ENCODE peak calls at places on chromosome 18, in five cellular contexts. B, V, Z, I and U are unnamed samples.

GRCh38 chr18:46282177-46282570 is 178.0 kb downstream of the HAUS1 start:
- DNase-seq in B (no peak), V (no peak), Z (no peak), I (no peak), U (no peak)

GRCh38 chr18:30985753-30986152 is 56.8 kb downstream of the DSC3 start:
- DNase-seq in B (no peak), V (no peak), Z (no peak), I (no peak), U (no peak)

GRCh38 chr18:44198296-44199284 is 482.1 kb upstream of the SETBP1 start:
- DNase-seq in B (no peak), V (no peak), Z (no peak), I (no peak), U (no peak)

GRCh38 chr18:10713400-10713799 is 187.6 kb downstream of the NAPG start:
- DNase-seq in B (no peak), V (no peak), Z (no peak), I (no peak), U (no peak)

GRCh38 chr18:55413474-55413873 is 174.5 kb downstream of the TCF4 start:
- DNase-seq in B (no peak), V (no peak), Z (no peak), I (no peak), U (no peak)

GRCh38 chr18:49690307-49690706 is 123.0 kb downstream of the ACAA2 start:
- DNase-seq in B (no peak), V (peak), Z (no peak), I (no peak), U (no peak)

GRCh38 chr18:12327510-12328178 is 19.6 kb downstream of the TUBB6 start:
- DNase-seq in B (peak), V (peak), Z (no peak), I (peak), U (peak)

GRCh38 chr18:39341106-39341505 is 1775.5 kb upstream of the CELF4 start:
- DNase-seq in B (no peak), V (no peak), Z (no peak), I (no peak), U (no peak)

GRCh38 chr18:54444309-54444914 is 86.7 kb downstream of the C18orf54 start:
- DNase-seq in B (peak), V (peak), Z (peak), I (no peak), U (no peak)

GRCh38 chr18:36446059-36446458 is 148.5 kb downstream of the FHOD3 start:
- DNase-seq in B (no peak), V (no peak), Z (no peak), I (no peak), U (no peak)

GRCh38 chr18:77088977-77089795 is 43.4 kb downstream of the MBP start:
- DNase-seq in B (no peak), V (no peak), Z (no peak), I (no peak), U (peak)

GRCh38 chr18:29605365-29605764 is 1428.4 kb upstream of the CDH2 start:
- DNase-seq in B (no peak), V (no peak), Z (no peak), I (no peak), U (no peak)

GRCh38 chr18:26780520-26781325 is 84.8 kb downstream of the AQP4 start:
- DNase-seq in B (no peak), V (no peak), Z (no peak), I (no peak), U (no peak)

GRCh38 chr18:13216732-13217465 is 1.7 kb upstream of the LDLRAD4 start:
- DNase-seq in B (peak), V (no peak), Z (peak), I (no peak), U (peak)

GRCh38 chr18:3330622-3331021 is 68.7 kb downstream of the MYL12B start:
- DNase-seq in B (no peak), V (no peak), Z (no peak), I (no peak), U (no peak)

GRCh38 chr18:2680216-2680792 is 24.8 kb downstream of the SMCHD1 start:
- DNase-seq in B (no peak), V (no peak), Z (no peak), I (no peak), U (no peak)

GRCh38 chr18:46958209-46958608 is 40.8 kb downstream of the KATNAL2 start:
- DNase-seq in B (no peak), V (no peak), Z (no peak), I (no peak), U (no peak)

GRCh38 chr18:39799010-39799409 is 2156.0 kb upstream of the PIK3C3 start:
- DNase-seq in B (no peak), V (peak), Z (no peak), I (no peak), U (no peak)

GRCh38 chr18:2442726-2443275 is 128.5 kb downstream of the METTL4 start:
- DNase-seq in B (no peak), V (peak), Z (no peak), I (no peak), U (no peak)

GRCh38 chr18:73842795-73843394 is 304.7 kb downstream of the FBXO15 start:
- DNase-seq in B (peak), V (peak), Z (no peak), I (no peak), U (no peak)

GRCh38 chr18:77671456-77672167 is 422.0 kb downstream of the GALR1 start:
- DNase-seq in B (peak), V (no peak), Z (no peak), I (no peak), U (no peak)

GRCh38 chr18:23106575-23106974 is 28.7 kb upstream of the CABLES1 start:
- DNase-seq in B (peak), V (peak), Z (no peak), I (no peak), U (no peak)

GRCh38 chr18:59963229-59963628 is 63.4 kb downstream of the PMAIP1 start:
- DNase-seq in B (no peak), V (no peak), Z (no peak), I (no peak), U (no peak)

GRCh38 chr18:80108122-80108536 is 933 bp upstream of the ADNP2 start:
- DNase-seq in B (no peak), V (no peak), Z (no peak), I (no peak), U (no peak)

GRCh38 chr18:8791171-8791651 is 85.9 kb downstream of the MTCL1 start:
- DNase-seq in B (no peak), V (no peak), Z (no peak), I (no peak), U (no peak)

GRCh38 chr18:12278765-12279682 is 24.9 kb downstream of the CIDEA start:
- DNase-seq in B (peak), V (peak), Z (peak), I (peak), U (peak)

GRCh38 chr18:74935411-74935810 is 273.5 kb downstream of the PTGR3 start:
- DNase-seq in B (no peak), V (no peak), Z (no peak), I (no peak), U (no peak)

GRCh38 chr18:79815657-79816056 is 17.9 kb downstream of the KCNG2 start:
- DNase-seq in B (no peak), V (no peak), Z (no peak), I (no peak), U (no peak)

GRCh38 chr18:68699043-68699442 is 15.9 kb downstream of the TMX3 start:
- DNase-seq in B (no peak), V (no peak), Z (no peak), I (no peak), U (no peak)

GRCh38 chr18:44696892-44697291 is 16.2 kb downstream of the SETBP1 start:
- DNase-seq in B (no peak), V (no peak), Z (no peak), I (no peak), U (peak)

GRCh38 chr18:36511791-36512352 is 214.4 kb downstream of the FHOD3 start:
- DNase-seq in B (peak), V (no peak), Z (no peak), I (no peak), U (no peak)

GRCh38 chr18:408367-408766 is 92.1 kb downstream of the COLEC12 start:
- DNase-seq in B (no peak), V (no peak), Z (no peak), I (no peak), U (no peak)

GRCh38 chr18:64403784-64404498 is 255.1 kb upstream of the LINC00305 start:
- DNase-seq in B (no peak), V (no peak), Z (no peak), I (no peak), U (no peak)

GRCh38 chr18:74064510-74064909 is 83.1 kb downstream of the FBXO15 start:
- DNase-seq in B (no peak), V (no peak), Z (no peak), I (no peak), U (no peak)

GRCh38 chr18:58287626-58288289 is 243.7 kb downstream of the NEDD4L start:
- DNase-seq in B (no peak), V (no peak), Z (no peak), I (no peak), U (peak)

GRCh38 chr18:13619505-13620205 is 106.7 kb downstream of the FAM210A start:
- DNase-seq in B (no peak), V (no peak), Z (no peak), I (no peak), U (no peak)

GRCh38 chr18:8730080-8730827 is 24.9 kb downstream of the MTCL1 start:
- DNase-seq in B (no peak), V (no peak), Z (no peak), I (peak), U (peak)

GRCh38 chr18:55588001-55588875 is at the start of gene TCF4:
- DNase-seq in B (peak), V (peak), Z (peak), I (peak), U (peak)